ENCODE peak calls at places on chromosome 9, in ten cellular contexts. One of them, this sample, is unnamed.

GRCh38 chr9:119368681-119369581 is at the start of gene BRINP1:
- DNase-seq in kidney: peak
- DNase-seq in KBM-7: no peak
- DNase-seq in CD4-positive, CD25-positive, alpha-beta regulatory T cell: no peak
- DNase-seq in stimulated activated CD4-positive, alpha-beta T cell treated with anti-CD3 and anti-CD28 coated beads, Interleukin-12 subunit alpha, Interleukin-12 subunit beta, amount 100 ng/mL, for 4 hours: no peak
- DNase-seq in GM20000: no peak
- DNase-seq in H4: no peak
- DNase-seq in stimulated activated CD8-positive, alpha-beta memory T cell treated with anti-CD3 and anti-CD28 coated beads, Interleukin-12 subunit alpha, Interleukin-12 subunit beta, amount 100 ng/mL, for 4 hours: no peak
- DNase-seq in CD8-positive, alpha-beta memory T cell: no peak
- DNase-seq in effector memory CD4-positive, alpha-beta T cell: no peak
- DNase-seq in this sample: peak

GRCh38 chr9:76629205-76629990 is 134.8 kb upstream of the PCA3 start:
- DNase-seq in kidney: no peak
- DNase-seq in KBM-7: peak
- DNase-seq in CD4-positive, CD25-positive, alpha-beta regulatory T cell: no peak
- DNase-seq in stimulated activated CD4-positive, alpha-beta T cell treated with anti-CD3 and anti-CD28 coated beads, Interleukin-12 subunit alpha, Interleukin-12 subunit beta, amount 100 ng/mL, for 4 hours: no peak
- DNase-seq in GM20000: no peak
- DNase-seq in H4: no peak
- DNase-seq in stimulated activated CD8-positive, alpha-beta memory T cell treated with anti-CD3 and anti-CD28 coated beads, Interleukin-12 subunit alpha, Interleukin-12 subunit beta, amount 100 ng/mL, for 4 hours: no peak
- DNase-seq in CD8-positive, alpha-beta memory T cell: no peak
- DNase-seq in effector memory CD4-positive, alpha-beta T cell: no peak
- DNase-seq in this sample: no peak

GRCh38 chr9:131476777-131477345 is 25.9 kb upstream of the POMT1 start:
- DNase-seq in kidney: peak
- DNase-seq in KBM-7: no peak
- DNase-seq in CD4-positive, CD25-positive, alpha-beta regulatory T cell: no peak
- DNase-seq in stimulated activated CD4-positive, alpha-beta T cell treated with anti-CD3 and anti-CD28 coated beads, Interleukin-12 subunit alpha, Interleukin-12 subunit beta, amount 100 ng/mL, for 4 hours: no peak
- DNase-seq in GM20000: no peak
- DNase-seq in H4: no peak
- DNase-seq in stimulated activated CD8-positive, alpha-beta memory T cell treated with anti-CD3 and anti-CD28 coated beads, Interleukin-12 subunit alpha, Interleukin-12 subunit beta, amount 100 ng/mL, for 4 hours: no peak
- DNase-seq in CD8-positive, alpha-beta memory T cell: no peak
- DNase-seq in effector memory CD4-positive, alpha-beta T cell: no peak
- DNase-seq in this sample: peak

GRCh38 chr9:96186601-96187011 is 115.4 kb downstream of the HSD17B3 start:
- DNase-seq in kidney: peak
- DNase-seq in KBM-7: no peak
- DNase-seq in CD4-positive, CD25-positive, alpha-beta regulatory T cell: no peak
- DNase-seq in stimulated activated CD4-positive, alpha-beta T cell treated with anti-CD3 and anti-CD28 coated beads, Interleukin-12 subunit alpha, Interleukin-12 subunit beta, amount 100 ng/mL, for 4 hours: no peak
- DNase-seq in GM20000: no peak
- DNase-seq in H4: peak
- DNase-seq in stimulated activated CD8-positive, alpha-beta memory T cell treated with anti-CD3 and anti-CD28 coated beads, Interleukin-12 subunit alpha, Interleukin-12 subunit beta, amount 100 ng/mL, for 4 hours: no peak
- DNase-seq in CD8-positive, alpha-beta memory T cell: no peak
- DNase-seq in effector memory CD4-positive, alpha-beta T cell: no peak
- DNase-seq in this sample: peak

GRCh38 chr9:37542488-37542887 is 33.7 kb downstream of the FBXO10 start:
- DNase-seq in kidney: no peak
- DNase-seq in KBM-7: no peak
- DNase-seq in CD4-positive, CD25-positive, alpha-beta regulatory T cell: no peak
- DNase-seq in stimulated activated CD4-positive, alpha-beta T cell treated with anti-CD3 and anti-CD28 coated beads, Interleukin-12 subunit alpha, Interleukin-12 subunit beta, amount 100 ng/mL, for 4 hours: no peak
- DNase-seq in GM20000: no peak
- DNase-seq in H4: no peak
- DNase-seq in stimulated activated CD8-positive, alpha-beta memory T cell treated with anti-CD3 and anti-CD28 coated beads, Interleukin-12 subunit alpha, Interleukin-12 subunit beta, amount 100 ng/mL, for 4 hours: no peak
- DNase-seq in CD8-positive, alpha-beta memory T cell: no peak
- DNase-seq in effector memory CD4-positive, alpha-beta T cell: no peak
- DNase-seq in this sample: no peak

GRCh38 chr9:5843450-5844249 is 10.7 kb upstream of the ERMP1 start:
- DNase-seq in kidney: peak
- DNase-seq in KBM-7: peak
- DNase-seq in CD4-positive, CD25-positive, alpha-beta regulatory T cell: no peak
- DNase-seq in stimulated activated CD4-positive, alpha-beta T cell treated with anti-CD3 and anti-CD28 coated beads, Interleukin-12 subunit alpha, Interleukin-12 subunit beta, amount 100 ng/mL, for 4 hours: no peak
- DNase-seq in GM20000: no peak
- DNase-seq in H4: peak
- DNase-seq in stimulated activated CD8-positive, alpha-beta memory T cell treated with anti-CD3 and anti-CD28 coated beads, Interleukin-12 subunit alpha, Interleukin-12 subunit beta, amount 100 ng/mL, for 4 hours: no peak
- DNase-seq in CD8-positive, alpha-beta memory T cell: no peak
- DNase-seq in effector memory CD4-positive, alpha-beta T cell: no peak
- DNase-seq in this sample: no peak

GRCh38 chr9:99192786-99193465 is 28.8 kb downstream of the ALG2 start:
- DNase-seq in kidney: no peak
- DNase-seq in KBM-7: no peak
- DNase-seq in CD4-positive, CD25-positive, alpha-beta regulatory T cell: no peak
- DNase-seq in stimulated activated CD4-positive, alpha-beta T cell treated with anti-CD3 and anti-CD28 coated beads, Interleukin-12 subunit alpha, Interleukin-12 subunit beta, amount 100 ng/mL, for 4 hours: no peak
- DNase-seq in GM20000: no peak
- DNase-seq in H4: no peak
- DNase-seq in stimulated activated CD8-positive, alpha-beta memory T cell treated with anti-CD3 and anti-CD28 coated beads, Interleukin-12 subunit alpha, Interleukin-12 subunit beta, amount 100 ng/mL, for 4 hours: no peak
- DNase-seq in CD8-positive, alpha-beta memory T cell: no peak
- DNase-seq in effector memory CD4-positive, alpha-beta T cell: no peak
- DNase-seq in this sample: no peak

GRCh38 chr9:111952559-111952958 is 55.9 kb downstream of the UGCG start:
- DNase-seq in kidney: no peak
- DNase-seq in KBM-7: no peak
- DNase-seq in CD4-positive, CD25-positive, alpha-beta regulatory T cell: no peak
- DNase-seq in stimulated activated CD4-positive, alpha-beta T cell treated with anti-CD3 and anti-CD28 coated beads, Interleukin-12 subunit alpha, Interleukin-12 subunit beta, amount 100 ng/mL, for 4 hours: no peak
- DNase-seq in GM20000: no peak
- DNase-seq in H4: peak
- DNase-seq in stimulated activated CD8-positive, alpha-beta memory T cell treated with anti-CD3 and anti-CD28 coated beads, Interleukin-12 subunit alpha, Interleukin-12 subunit beta, amount 100 ng/mL, for 4 hours: no peak
- DNase-seq in CD8-positive, alpha-beta memory T cell: no peak
- DNase-seq in effector memory CD4-positive, alpha-beta T cell: no peak
- DNase-seq in this sample: no peak

GRCh38 chr9:119963798-119964372 is 594.6 kb upstream of the BRINP1 start:
- DNase-seq in kidney: peak
- DNase-seq in KBM-7: peak
- DNase-seq in CD4-positive, CD25-positive, alpha-beta regulatory T cell: no peak
- DNase-seq in stimulated activated CD4-positive, alpha-beta T cell treated with anti-CD3 and anti-CD28 coated beads, Interleukin-12 subunit alpha, Interleukin-12 subunit beta, amount 100 ng/mL, for 4 hours: no peak
- DNase-seq in GM20000: no peak
- DNase-seq in H4: peak
- DNase-seq in stimulated activated CD8-positive, alpha-beta memory T cell treated with anti-CD3 and anti-CD28 coated beads, Interleukin-12 subunit alpha, Interleukin-12 subunit beta, amount 100 ng/mL, for 4 hours: no peak
- DNase-seq in CD8-positive, alpha-beta memory T cell: no peak
- DNase-seq in effector memory CD4-positive, alpha-beta T cell: no peak
- DNase-seq in this sample: no peak

GRCh38 chr9:19999491-20000057 is 210.7 kb upstream of the SLC24A2 start:
- DNase-seq in kidney: no peak
- DNase-seq in KBM-7: no peak
- DNase-seq in CD4-positive, CD25-positive, alpha-beta regulatory T cell: peak
- DNase-seq in stimulated activated CD4-positive, alpha-beta T cell treated with anti-CD3 and anti-CD28 coated beads, Interleukin-12 subunit alpha, Interleukin-12 subunit beta, amount 100 ng/mL, for 4 hours: peak
- DNase-seq in GM20000: peak
- DNase-seq in H4: peak
- DNase-seq in stimulated activated CD8-positive, alpha-beta memory T cell treated with anti-CD3 and anti-CD28 coated beads, Interleukin-12 subunit alpha, Interleukin-12 subunit beta, amount 100 ng/mL, for 4 hours: no peak
- DNase-seq in CD8-positive, alpha-beta memory T cell: no peak
- DNase-seq in effector memory CD4-positive, alpha-beta T cell: no peak
- DNase-seq in this sample: no peak

GRCh38 chr9:109716631-109717030 is 63.4 kb upstream of the PALM2AKAP2 start:
- DNase-seq in kidney: no peak
- DNase-seq in KBM-7: no peak
- DNase-seq in CD4-positive, CD25-positive, alpha-beta regulatory T cell: no peak
- DNase-seq in stimulated activated CD4-positive, alpha-beta T cell treated with anti-CD3 and anti-CD28 coated beads, Interleukin-12 subunit alpha, Interleukin-12 subunit beta, amount 100 ng/mL, for 4 hours: no peak
- DNase-seq in GM20000: no peak
- DNase-seq in H4: no peak
- DNase-seq in stimulated activated CD8-positive, alpha-beta memory T cell treated with anti-CD3 and anti-CD28 coated beads, Interleukin-12 subunit alpha, Interleukin-12 subunit beta, amount 100 ng/mL, for 4 hours: no peak
- DNase-seq in CD8-positive, alpha-beta memory T cell: no peak
- DNase-seq in effector memory CD4-positive, alpha-beta T cell: no peak
- DNase-seq in this sample: no peak

GRCh38 chr9:130835441-130836298 is 616 bp downstream of the ABL1 start:
- DNase-seq in kidney: peak
- DNase-seq in KBM-7: no peak
- DNase-seq in CD4-positive, CD25-positive, alpha-beta regulatory T cell: peak
- DNase-seq in stimulated activated CD4-positive, alpha-beta T cell treated with anti-CD3 and anti-CD28 coated beads, Interleukin-12 subunit alpha, Interleukin-12 subunit beta, amount 100 ng/mL, for 4 hours: peak
- DNase-seq in GM20000: peak
- DNase-seq in H4: no peak
- DNase-seq in stimulated activated CD8-positive, alpha-beta memory T cell treated with anti-CD3 and anti-CD28 coated beads, Interleukin-12 subunit alpha, Interleukin-12 subunit beta, amount 100 ng/mL, for 4 hours: peak
- DNase-seq in CD8-positive, alpha-beta memory T cell: no peak
- DNase-seq in effector memory CD4-positive, alpha-beta T cell: no peak
- DNase-seq in this sample: no peak

GRCh38 chr9:107597743-107598217 is 108.2 kb upstream of the KLF4 start:
- DNase-seq in kidney: no peak
- DNase-seq in KBM-7: no peak
- DNase-seq in CD4-positive, CD25-positive, alpha-beta regulatory T cell: no peak
- DNase-seq in stimulated activated CD4-positive, alpha-beta T cell treated with anti-CD3 and anti-CD28 coated beads, Interleukin-12 subunit alpha, Interleukin-12 subunit beta, amount 100 ng/mL, for 4 hours: no peak
- DNase-seq in GM20000: no peak
- DNase-seq in H4: no peak
- DNase-seq in stimulated activated CD8-positive, alpha-beta memory T cell treated with anti-CD3 and anti-CD28 coated beads, Interleukin-12 subunit alpha, Interleukin-12 subunit beta, amount 100 ng/mL, for 4 hours: no peak
- DNase-seq in CD8-positive, alpha-beta memory T cell: no peak
- DNase-seq in effector memory CD4-positive, alpha-beta T cell: no peak
- DNase-seq in this sample: no peak

GRCh38 chr9:135879619-135880018 is 27.7 kb downstream of the CAMSAP1 start:
- DNase-seq in kidney: no peak
- DNase-seq in KBM-7: no peak
- DNase-seq in CD4-positive, CD25-positive, alpha-beta regulatory T cell: no peak
- DNase-seq in stimulated activated CD4-positive, alpha-beta T cell treated with anti-CD3 and anti-CD28 coated beads, Interleukin-12 subunit alpha, Interleukin-12 subunit beta, amount 100 ng/mL, for 4 hours: no peak
- DNase-seq in GM20000: no peak
- DNase-seq in H4: no peak
- DNase-seq in stimulated activated CD8-positive, alpha-beta memory T cell treated with anti-CD3 and anti-CD28 coated beads, Interleukin-12 subunit alpha, Interleukin-12 subunit beta, amount 100 ng/mL, for 4 hours: no peak
- DNase-seq in CD8-positive, alpha-beta memory T cell: no peak
- DNase-seq in effector memory CD4-positive, alpha-beta T cell: no peak
- DNase-seq in this sample: no peak

GRCh38 chr9:79572032-79572890 is 496 bp downstream of the TLE4 start:
- DNase-seq in kidney: peak
- DNase-seq in KBM-7: peak
- DNase-seq in CD4-positive, CD25-positive, alpha-beta regulatory T cell: no peak
- DNase-seq in stimulated activated CD4-positive, alpha-beta T cell treated with anti-CD3 and anti-CD28 coated beads, Interleukin-12 subunit alpha, Interleukin-12 subunit beta, amount 100 ng/mL, for 4 hours: peak
- DNase-seq in GM20000: peak
- DNase-seq in H4: no peak
- DNase-seq in stimulated activated CD8-positive, alpha-beta memory T cell treated with anti-CD3 and anti-CD28 coated beads, Interleukin-12 subunit alpha, Interleukin-12 subunit beta, amount 100 ng/mL, for 4 hours: no peak
- DNase-seq in CD8-positive, alpha-beta memory T cell: peak
- DNase-seq in effector memory CD4-positive, alpha-beta T cell: peak
- DNase-seq in this sample: peak

GRCh38 chr9:90611121-90611520 is 31.5 kb downstream of the DIRAS2 start:
- DNase-seq in kidney: no peak
- DNase-seq in KBM-7: no peak
- DNase-seq in CD4-positive, CD25-positive, alpha-beta regulatory T cell: no peak
- DNase-seq in stimulated activated CD4-positive, alpha-beta T cell treated with anti-CD3 and anti-CD28 coated beads, Interleukin-12 subunit alpha, Interleukin-12 subunit beta, amount 100 ng/mL, for 4 hours: no peak
- DNase-seq in GM20000: no peak
- DNase-seq in H4: no peak
- DNase-seq in stimulated activated CD8-positive, alpha-beta memory T cell treated with anti-CD3 and anti-CD28 coated beads, Interleukin-12 subunit alpha, Interleukin-12 subunit beta, amount 100 ng/mL, for 4 hours: no peak
- DNase-seq in CD8-positive, alpha-beta memory T cell: no peak
- DNase-seq in effector memory CD4-positive, alpha-beta T cell: no peak
- DNase-seq in this sample: no peak

GRCh38 chr9:108762348-108763055 is 93.3 kb downstream of the ACTL7B start:
- DNase-seq in kidney: no peak
- DNase-seq in KBM-7: no peak
- DNase-seq in CD4-positive, CD25-positive, alpha-beta regulatory T cell: no peak
- DNase-seq in stimulated activated CD4-positive, alpha-beta T cell treated with anti-CD3 and anti-CD28 coated beads, Interleukin-12 subunit alpha, Interleukin-12 subunit beta, amount 100 ng/mL, for 4 hours: no peak
- DNase-seq in GM20000: no peak
- DNase-seq in H4: no peak
- DNase-seq in stimulated activated CD8-positive, alpha-beta memory T cell treated with anti-CD3 and anti-CD28 coated beads, Interleukin-12 subunit alpha, Interleukin-12 subunit beta, amount 100 ng/mL, for 4 hours: no peak
- DNase-seq in CD8-positive, alpha-beta memory T cell: no peak
- DNase-seq in effector memory CD4-positive, alpha-beta T cell: no peak
- DNase-seq in this sample: no peak

GRCh38 chr9:121767176-121767769 is 115.8 kb downstream of the DAB2IP start:
- DNase-seq in kidney: peak
- DNase-seq in KBM-7: no peak
- DNase-seq in CD4-positive, CD25-positive, alpha-beta regulatory T cell: no peak
- DNase-seq in stimulated activated CD4-positive, alpha-beta T cell treated with anti-CD3 and anti-CD28 coated beads, Interleukin-12 subunit alpha, Interleukin-12 subunit beta, amount 100 ng/mL, for 4 hours: no peak
- DNase-seq in GM20000: no peak
- DNase-seq in H4: no peak
- DNase-seq in stimulated activated CD8-positive, alpha-beta memory T cell treated with anti-CD3 and anti-CD28 coated beads, Interleukin-12 subunit alpha, Interleukin-12 subunit beta, amount 100 ng/mL, for 4 hours: no peak
- DNase-seq in CD8-positive, alpha-beta memory T cell: no peak
- DNase-seq in effector memory CD4-positive, alpha-beta T cell: no peak
- DNase-seq in this sample: peak

GRCh38 chr9:113446323-113446740 is 17.2 kb upstream of the RGS3 start:
- DNase-seq in kidney: no peak
- DNase-seq in KBM-7: peak
- DNase-seq in CD4-positive, CD25-positive, alpha-beta regulatory T cell: peak
- DNase-seq in stimulated activated CD4-positive, alpha-beta T cell treated with anti-CD3 and anti-CD28 coated beads, Interleukin-12 subunit alpha, Interleukin-12 subunit beta, amount 100 ng/mL, for 4 hours: no peak
- DNase-seq in GM20000: peak
- DNase-seq in H4: peak
- DNase-seq in stimulated activated CD8-positive, alpha-beta memory T cell treated with anti-CD3 and anti-CD28 coated beads, Interleukin-12 subunit alpha, Interleukin-12 subunit beta, amount 100 ng/mL, for 4 hours: no peak
- DNase-seq in CD8-positive, alpha-beta memory T cell: no peak
- DNase-seq in effector memory CD4-positive, alpha-beta T cell: no peak
- DNase-seq in this sample: no peak

GRCh38 chr9:127316586-127317383 is 52.2 kb downstream of the GARNL3 start:
- DNase-seq in kidney: no peak
- DNase-seq in KBM-7: no peak
- DNase-seq in CD4-positive, CD25-positive, alpha-beta regulatory T cell: no peak
- DNase-seq in stimulated activated CD4-positive, alpha-beta T cell treated with anti-CD3 and anti-CD28 coated beads, Interleukin-12 subunit alpha, Interleukin-12 subunit beta, amount 100 ng/mL, for 4 hours: no peak
- DNase-seq in GM20000: no peak
- DNase-seq in H4: no peak
- DNase-seq in stimulated activated CD8-positive, alpha-beta memory T cell treated with anti-CD3 and anti-CD28 coated beads, Interleukin-12 subunit alpha, Interleukin-12 subunit beta, amount 100 ng/mL, for 4 hours: no peak
- DNase-seq in CD8-positive, alpha-beta memory T cell: no peak
- DNase-seq in effector memory CD4-positive, alpha-beta T cell: no peak
- DNase-seq in this sample: no peak

GRCh38 chr9:31916591-31917223 is 467.7 kb upstream of the ACO1 start:
- DNase-seq in kidney: no peak
- DNase-seq in KBM-7: no peak
- DNase-seq in CD4-positive, CD25-positive, alpha-beta regulatory T cell: no peak
- DNase-seq in stimulated activated CD4-positive, alpha-beta T cell treated with anti-CD3 and anti-CD28 coated beads, Interleukin-12 subunit alpha, Interleukin-12 subunit beta, amount 100 ng/mL, for 4 hours: no peak
- DNase-seq in GM20000: no peak
- DNase-seq in H4: no peak
- DNase-seq in stimulated activated CD8-positive, alpha-beta memory T cell treated with anti-CD3 and anti-CD28 coated beads, Interleukin-12 subunit alpha, Interleukin-12 subunit beta, amount 100 ng/mL, for 4 hours: no peak
- DNase-seq in CD8-positive, alpha-beta memory T cell: no peak
- DNase-seq in effector memory CD4-positive, alpha-beta T cell: no peak
- DNase-seq in this sample: no peak

GRCh38 chr9:22992781-22993180 is 546.2 kb downstream of the DMRTA1 start:
- DNase-seq in kidney: no peak
- DNase-seq in KBM-7: no peak
- DNase-seq in CD4-positive, CD25-positive, alpha-beta regulatory T cell: no peak
- DNase-seq in stimulated activated CD4-positive, alpha-beta T cell treated with anti-CD3 and anti-CD28 coated beads, Interleukin-12 subunit alpha, Interleukin-12 subunit beta, amount 100 ng/mL, for 4 hours: no peak
- DNase-seq in GM20000: no peak
- DNase-seq in H4: no peak
- DNase-seq in stimulated activated CD8-positive, alpha-beta memory T cell treated with anti-CD3 and anti-CD28 coated beads, Interleukin-12 subunit alpha, Interleukin-12 subunit beta, amount 100 ng/mL, for 4 hours: no peak
- DNase-seq in CD8-positive, alpha-beta memory T cell: no peak
- DNase-seq in effector memory CD4-positive, alpha-beta T cell: no peak
- DNase-seq in this sample: no peak

GRCh38 chr9:100775912-100776311 is 198.0 kb downstream of the CAVIN4 start:
- DNase-seq in kidney: no peak
- DNase-seq in KBM-7: no peak
- DNase-seq in CD4-positive, CD25-positive, alpha-beta regulatory T cell: no peak
- DNase-seq in stimulated activated CD4-positive, alpha-beta T cell treated with anti-CD3 and anti-CD28 coated beads, Interleukin-12 subunit alpha, Interleukin-12 subunit beta, amount 100 ng/mL, for 4 hours: no peak
- DNase-seq in GM20000: no peak
- DNase-seq in H4: no peak
- DNase-seq in stimulated activated CD8-positive, alpha-beta memory T cell treated with anti-CD3 and anti-CD28 coated beads, Interleukin-12 subunit alpha, Interleukin-12 subunit beta, amount 100 ng/mL, for 4 hours: no peak
- DNase-seq in CD8-positive, alpha-beta memory T cell: no peak
- DNase-seq in effector memory CD4-positive, alpha-beta T cell: no peak
- DNase-seq in this sample: no peak

GRCh38 chr9:89594811-89595550 is 9.8 kb upstream of the GADD45G start:
- DNase-seq in kidney: no peak
- DNase-seq in KBM-7: no peak
- DNase-seq in CD4-positive, CD25-positive, alpha-beta regulatory T cell: no peak
- DNase-seq in stimulated activated CD4-positive, alpha-beta T cell treated with anti-CD3 and anti-CD28 coated beads, Interleukin-12 subunit alpha, Interleukin-12 subunit beta, amount 100 ng/mL, for 4 hours: no peak
- DNase-seq in GM20000: no peak
- DNase-seq in H4: no peak
- DNase-seq in stimulated activated CD8-positive, alpha-beta memory T cell treated with anti-CD3 and anti-CD28 coated beads, Interleukin-12 subunit alpha, Interleukin-12 subunit beta, amount 100 ng/mL, for 4 hours: no peak
- DNase-seq in CD8-positive, alpha-beta memory T cell: no peak
- DNase-seq in effector memory CD4-positive, alpha-beta T cell: no peak
- DNase-seq in this sample: peak

GRCh38 chr9:110655723-110656641 is 12.6 kb upstream of the MUSK start:
- DNase-seq in kidney: peak
- DNase-seq in KBM-7: no peak
- DNase-seq in CD4-positive, CD25-positive, alpha-beta regulatory T cell: no peak
- DNase-seq in stimulated activated CD4-positive, alpha-beta T cell treated with anti-CD3 and anti-CD28 coated beads, Interleukin-12 subunit alpha, Interleukin-12 subunit beta, amount 100 ng/mL, for 4 hours: no peak
- DNase-seq in GM20000: no peak
- DNase-seq in H4: no peak
- DNase-seq in stimulated activated CD8-positive, alpha-beta memory T cell treated with anti-CD3 and anti-CD28 coated beads, Interleukin-12 subunit alpha, Interleukin-12 subunit beta, amount 100 ng/mL, for 4 hours: no peak
- DNase-seq in CD8-positive, alpha-beta memory T cell: no peak
- DNase-seq in effector memory CD4-positive, alpha-beta T cell: no peak
- DNase-seq in this sample: no peak

GRCh38 chr9:135343733-135344522 is 135.7 kb upstream of the PPP1R26 start:
- DNase-seq in kidney: peak
- DNase-seq in KBM-7: peak
- DNase-seq in CD4-positive, CD25-positive, alpha-beta regulatory T cell: peak
- DNase-seq in stimulated activated CD4-positive, alpha-beta T cell treated with anti-CD3 and anti-CD28 coated beads, Interleukin-12 subunit alpha, Interleukin-12 subunit beta, amount 100 ng/mL, for 4 hours: peak
- DNase-seq in GM20000: peak
- DNase-seq in H4: no peak
- DNase-seq in stimulated activated CD8-positive, alpha-beta memory T cell treated with anti-CD3 and anti-CD28 coated beads, Interleukin-12 subunit alpha, Interleukin-12 subunit beta, amount 100 ng/mL, for 4 hours: no peak
- DNase-seq in CD8-positive, alpha-beta memory T cell: peak
- DNase-seq in effector memory CD4-positive, alpha-beta T cell: no peak
- DNase-seq in this sample: no peak

GRCh38 chr9:121557581-121558422 is 58.2 kb upstream of the GGTA1 start:
- DNase-seq in kidney: peak
- DNase-seq in KBM-7: peak
- DNase-seq in CD4-positive, CD25-positive, alpha-beta regulatory T cell: no peak
- DNase-seq in stimulated activated CD4-positive, alpha-beta T cell treated with anti-CD3 and anti-CD28 coated beads, Interleukin-12 subunit alpha, Interleukin-12 subunit beta, amount 100 ng/mL, for 4 hours: no peak
- DNase-seq in GM20000: peak
- DNase-seq in H4: peak
- DNase-seq in stimulated activated CD8-positive, alpha-beta memory T cell treated with anti-CD3 and anti-CD28 coated beads, Interleukin-12 subunit alpha, Interleukin-12 subunit beta, amount 100 ng/mL, for 4 hours: no peak
- DNase-seq in CD8-positive, alpha-beta memory T cell: no peak
- DNase-seq in effector memory CD4-positive, alpha-beta T cell: no peak
- DNase-seq in this sample: peak

GRCh38 chr9:78121488-78121887 is 89.9 kb upstream of the GNAQ start:
- DNase-seq in kidney: peak
- DNase-seq in KBM-7: peak
- DNase-seq in CD4-positive, CD25-positive, alpha-beta regulatory T cell: peak
- DNase-seq in stimulated activated CD4-positive, alpha-beta T cell treated with anti-CD3 and anti-CD28 coated beads, Interleukin-12 subunit alpha, Interleukin-12 subunit beta, amount 100 ng/mL, for 4 hours: peak
- DNase-seq in GM20000: no peak
- DNase-seq in H4: peak
- DNase-seq in stimulated activated CD8-positive, alpha-beta memory T cell treated with anti-CD3 and anti-CD28 coated beads, Interleukin-12 subunit alpha, Interleukin-12 subunit beta, amount 100 ng/mL, for 4 hours: peak
- DNase-seq in CD8-positive, alpha-beta memory T cell: peak
- DNase-seq in effector memory CD4-positive, alpha-beta T cell: peak
- DNase-seq in this sample: peak

This sample was measured in posterior vena cava.